ENCODE peak calls at places on chromosomes 7 and 10, in six cellular contexts. F is OCI-LY7, N is cardiac fibroblast, S is cardiac muscle cell, Y is HFF-Myc, Z is choroid plexus epithelial cell. G is an unnamed sample.

GRCh38 chr7:2299131-2299829 is 15.0 kb downstream of the SNX8 start:
- DNase-seq in F (peak), N (peak), S (peak), Y (no peak), Z (peak), G (peak)

GRCh38 chr7:100677308-100678095 is 4.0 kb downstream of the GNB2 start:
- DNase-seq in F (no peak), N (no peak), S (no peak), Y (no peak), Z (no peak), G (no peak)

GRCh38 chr7:13992621-13992982 is 3.1 kb upstream of the ETV1 start:
- DNase-seq in F (no peak), N (no peak), S (peak), Y (no peak), Z (no peak), G (no peak)

GRCh38 chr7:74206589-74207120 is 3.2 kb upstream of the LAT2 start:
- DNase-seq in F (peak), N (peak), S (peak), Y (no peak), Z (peak), G (peak)

GRCh38 chr7:91239171-91239604 is 25.0 kb upstream of the FZD1 start:
- DNase-seq in F (no peak), N (peak), S (peak), Y (peak), Z (peak), G (peak)

GRCh38 chr7:27242580-27243339 is at the start of gene EVX1:
- DNase-seq in F (no peak), N (peak), S (no peak), Y (no peak), Z (no peak), G (no peak)

GRCh38 chr7:40808409-40808942 is 673.7 kb downstream of the SUGCT start:
- DNase-seq in F (no peak), N (peak), S (peak), Y (peak), Z (peak), G (peak)

GRCh38 chr10:12656518-12657142 is 307.3 kb downstream of the CAMK1D start:
- DNase-seq in F (peak), N (peak), S (peak), Y (peak), Z (peak), G (peak)

GRCh38 chr10:60944159-60944909 is at the start of gene RHOBTB1:
- DNase-seq in F (no peak), N (peak), S (peak), Y (no peak), Z (peak), G (peak)

GRCh38 chr10:87761892-87762291 is 56.1 kb downstream of the ATAD1 start:
- DNase-seq in F (no peak), N (peak), S (peak), Y (no peak), Z (peak), G (peak)

GRCh38 chr7:83782628-83783027 is 133.7 kb upstream of the SEMA3E start:
- DNase-seq in F (no peak), N (peak), S (peak), Y (no peak), Z (no peak), G (peak)

GRCh38 chr7:32516551-32517082 is 21.3 kb downstream of the AVL9 start:
- DNase-seq in F (no peak), N (peak), S (peak), Y (no peak), Z (peak), G (peak)

GRCh38 chr7:19107392-19108147 is 9.9 kb downstream of the TWIST1 start:
- DNase-seq in F (no peak), N (peak), S (peak), Y (no peak), Z (peak), G (peak)

GRCh38 chr10:77801474-77802238 is 124.9 kb downstream of the DLG5 start:
- DNase-seq in F (no peak), N (peak), S (peak), Y (no peak), Z (no peak), G (peak)

GRCh38 chr10:69220041-69220451 is at the start of gene HKDC1:
- DNase-seq in F (no peak), N (no peak), S (no peak), Y (no peak), Z (no peak), G (no peak)

GRCh38 chr10:61751599-61751998 is 88.9 kb downstream of the CABCOCO1 start:
- DNase-seq in F (no peak), N (no peak), S (no peak), Y (no peak), Z (no peak), G (no peak)

GRCh38 chr7:78203042-78203720 is 404.6 kb downstream of the PHTF2 start:
- DNase-seq in F (no peak), N (peak), S (no peak), Y (no peak), Z (no peak), G (no peak)

GRCh38 chr10:14200645-14201534 is 129.8 kb downstream of the FRMD4A start:
- DNase-seq in F (no peak), N (peak), S (peak), Y (no peak), Z (no peak), G (no peak)

GRCh38 chr10:3067045-3067858 is at the start of gene PFKP:
- DNase-seq in F (peak), N (no peak), S (no peak), Y (no peak), Z (no peak), G (no peak)

GRCh38 chr10:132460691-132461090 is 63.7 kb downstream of the PWWP2B start:
- DNase-seq in F (no peak), N (no peak), S (no peak), Y (no peak), Z (no peak), G (no peak)

GRCh38 chr7:140304071-140304799 is 94.1 kb downstream of the SLC37A3 start:
- DNase-seq in F (peak), N (peak), S (peak), Y (peak), Z (peak), G (peak)

GRCh38 chr7:45980973-45981372 is 59.9 kb upstream of the IGFBP3 start:
- DNase-seq in F (no peak), N (no peak), S (no peak), Y (no peak), Z (no peak), G (no peak)

GRCh38 chr7:30697716-30698460 is 15.6 kb upstream of the CRHR2 start:
- DNase-seq in F (no peak), N (no peak), S (no peak), Y (peak), Z (no peak), G (no peak)
- TF ChIP-seq CTCF in F (no peak), N (no peak), S (no peak), Y (no peak), Z (no peak), G (no peak)

GRCh38 chr10:661891-662605 is 27.4 kb downstream of the DIP2C start:
- DNase-seq in F (no peak), N (no peak), S (no peak), Y (no peak), Z (no peak), G (no peak)

GRCh38 chr10:663466-663751 is 26.1 kb downstream of the DIP2C start:
- DNase-seq in F (no peak), N (no peak), S (no peak), Y (no peak), Z (no peak), G (no peak)

GRCh38 chr10:663844-664243 is 25.6 kb downstream of the DIP2C start:
- DNase-seq in F (no peak), N (no peak), S (no peak), Y (no peak), Z (no peak), G (no peak)

GRCh38 chr10:664248-664647 is 25.2 kb downstream of the DIP2C start:
- DNase-seq in F (no peak), N (no peak), S (no peak), Y (no peak), Z (no peak), G (no peak)

DNA sequence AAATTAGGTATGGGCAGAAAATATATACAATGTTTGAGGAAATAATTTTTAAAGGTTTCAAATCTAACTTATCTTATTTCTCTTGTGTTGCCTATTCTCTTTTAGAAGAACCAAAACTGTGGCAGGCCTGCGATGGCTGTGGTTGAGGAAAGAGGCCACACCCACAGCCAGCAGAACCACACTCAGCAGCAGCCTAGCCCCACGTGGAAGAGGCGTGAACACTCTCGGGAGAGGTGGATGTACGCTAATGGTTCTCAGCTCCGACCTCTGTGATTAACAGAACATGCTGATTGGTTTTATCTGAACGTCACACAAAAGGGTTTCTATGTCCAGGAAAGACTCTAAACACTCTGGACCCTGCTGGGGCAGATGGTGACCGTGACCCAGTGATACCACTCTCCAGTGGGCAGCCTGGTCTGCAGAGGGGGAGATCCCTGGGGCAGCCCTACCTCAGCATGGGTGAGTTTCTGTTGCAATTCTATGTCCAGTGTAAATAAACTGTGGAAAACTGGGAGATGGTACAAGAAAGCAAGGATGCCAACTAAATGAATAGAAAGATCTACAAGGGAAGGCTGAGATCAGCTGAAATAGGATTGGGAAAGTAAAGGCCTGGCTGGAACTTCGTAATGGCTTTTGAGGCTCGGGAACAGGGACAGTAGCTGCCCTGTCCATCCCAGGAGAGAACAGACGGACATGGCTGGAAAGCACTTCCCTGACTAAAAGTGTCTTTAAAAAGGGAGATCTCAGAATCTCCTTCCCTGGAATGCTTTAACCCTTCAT is 26.6 kb downstream of the DIP2C start:
- DNase-seq in F (no peak), N (no peak), S (no peak), Y (no peak), Z (no peak), G (no peak)
- H3K4me3 ChIP-seq in F (no peak), N (no peak), S (no peak), Y (no peak), Z (no peak), G (no peak)

GRCh38 chr10:90579602-90580242 is 278.1 kb downstream of the HTR7 start:
- DNase-seq in F (no peak), N (peak), S (peak), Y (peak), Z (peak), G (peak)
- TF ChIP-seq CTCF in F (no peak), N (peak), S (peak), Y (peak), Z (peak), G (peak)

GRCh38 chr10:18149401-18149800 is 9.2 kb downstream of the CACNB2 start:
- DNase-seq in F (no peak), N (no peak), S (no peak), Y (no peak), Z (no peak), G (no peak)
- H3K4me3 ChIP-seq in F (no peak), N (no peak), S (no peak), Y (no peak), Z (no peak), G (no peak)

GRCh38 chr10:5813341-5814109 is at the start of gene GDI2:
- DNase-seq in F (peak), N (peak), S (peak), Y (peak), Z (peak), G (peak)
- TF ChIP-seq CTCF in F (no peak), N (no peak), S (no peak), Y (no peak), Z (no peak), G (no peak)

GRCh38 chr10:22322663-22323160 is 1.8 kb downstream of the BMI1 start:
- DNase-seq in F (no peak), N (no peak), S (no peak), Y (no peak), Z (no peak), G (no peak)
- H3K4me3 ChIP-seq in F (no peak), N (peak), S (peak), Y (peak), Z (peak), G (peak)

GRCh38 chr10:102831322-102832071 is 5.7 kb downstream of the CYP17A1 start:
- DNase-seq in F (no peak), N (no peak), S (no peak), Y (peak), Z (no peak), G (no peak)
- TF ChIP-seq CTCF in F (no peak), N (no peak), S (no peak), Y (no peak), Z (no peak), G (no peak)

GRCh38 chr10:93063977-93064660 is 3.5 kb downstream of the CYP26C1 start:
- DNase-seq in F (no peak), N (no peak), S (no peak), Y (no peak), Z (no peak), G (no peak)

GRCh38 chr10:93060887-93061593 is 442 bp downstream of the CYP26C1 start:
- DNase-seq in F (no peak), N (no peak), S (no peak), Y (no peak), Z (no peak), G (no peak)

GRCh38 chr10:93063217-93063976 is 2.8 kb downstream of the CYP26C1 start:
- DNase-seq in F (no peak), N (no peak), S (no peak), Y (no peak), Z (no peak), G (no peak)

GRCh38 chr10:93061594-93062498 is 1.2 kb downstream of the CYP26C1 start:
- DNase-seq in F (no peak), N (no peak), S (peak), Y (no peak), Z (peak), G (peak)

GRCh38 chr10:93062499-93063216 is 2.1 kb downstream of the CYP26C1 start:
- DNase-seq in F (no peak), N (peak), S (peak), Y (no peak), Z (peak), G (peak)
- H3K4me3 ChIP-seq in F (no peak), N (peak), S (peak), Y (peak), Z (peak), G (peak)

DNA sequence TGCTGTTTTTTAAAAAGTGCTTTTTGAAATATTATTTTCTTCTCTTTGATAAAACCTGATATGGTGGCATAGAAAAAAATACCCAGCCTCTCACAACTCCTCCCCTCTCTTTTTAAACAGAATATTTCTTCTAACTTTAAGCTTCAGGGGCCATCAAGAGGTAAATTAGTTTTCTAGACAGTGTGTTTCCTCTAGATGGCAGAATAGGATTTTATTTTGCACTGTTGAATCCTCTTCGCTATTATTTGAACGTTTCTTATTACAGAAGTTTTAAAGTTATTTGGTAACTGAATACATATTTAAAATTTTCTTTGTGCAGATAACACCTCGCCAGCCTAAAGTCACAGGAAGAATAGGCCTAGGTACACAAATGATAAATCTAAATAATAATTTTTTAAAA is 30.3 kb downstream of the ARL5B start:
- DNase-seq in F (no peak), N (peak), S (peak), Y (no peak), Z (peak), G (peak)
- TF ChIP-seq CTCF in F (peak), N (peak), S (peak), Y (no peak), Z (peak), G (peak)